ENCODE peak calls at places on chromosomes 13 and 19, in ten cellular contexts. L is IMR-90, T is OCI-LY7, Y is sigmoid colon, A is mesendoderm, Q is transverse colon, I is cardiac muscle cell, K is AG09309, H is BE2C, C is GM12865. Z is an unnamed sample.

GRCh38 chr13:20057214-20057613 is 98.7 kb downstream of the ZMYM2 start:
- DNase-seq in L (no peak), T (no peak), Y (no peak), A (no peak), Q (no peak), I (no peak), K (no peak), H (no peak), C (no peak), Z (no peak)

GRCh38 chr13:107252428-107252827 is 684.5 kb upstream of the ARGLU1 start:
- DNase-seq in L (no peak), T (no peak), Y (no peak), A (peak), Q (no peak), I (no peak), K (no peak), H (no peak), C (no peak), Z (no peak)

GRCh38 chr13:71626396-71626795 is 240.6 kb downstream of the DACH1 start:
- DNase-seq in L (peak), T (no peak), Y (no peak), A (peak), Q (no peak), I (no peak), K (no peak), H (no peak), C (no peak), Z (no peak)

GRCh38 chr19:42024622-42025111 is 30.6 kb upstream of the ATP1A3 start:
- DNase-seq in L (peak), T (no peak), Y (peak), A (no peak), Q (peak), I (peak), K (peak), H (no peak), C (no peak), Z (no peak)

GRCh38 chr13:32645854-32646253 is 59.6 kb downstream of the PDS5B start:
- DNase-seq in L (no peak), T (peak), Y (no peak), A (no peak), Q (no peak), I (no peak), K (no peak), H (no peak), C (peak), Z (no peak)

GRCh38 chr13:74306496-74306895 is 172.3 kb upstream of the KLF12 start:
- DNase-seq in L (peak), T (no peak), Y (no peak), A (peak), Q (no peak), I (peak), K (no peak), H (no peak), C (no peak), Z (no peak)

GRCh38 chr19:40424637-40425449 is 949 bp downstream of the SERTAD1 start:
- DNase-seq in L (peak), T (no peak), Y (no peak), A (peak), Q (no peak), I (peak), K (no peak), H (no peak), C (peak), Z (no peak)

GRCh38 chr19:46720516-46721239 is 3.8 kb upstream of the PRKD2 start:
- DNase-seq in L (no peak), T (no peak), Y (peak), A (no peak), Q (no peak), I (no peak), K (no peak), H (no peak), C (no peak), Z (no peak)

GRCh38 chr19:3721131-3721899 is 13.1 kb downstream of the TJP3 start:
- DNase-seq in L (peak), T (peak), Y (peak), A (peak), Q (peak), I (peak), K (peak), H (peak), C (peak), Z (peak)

GRCh38 chr13:29952245-29952644 is 101.8 kb upstream of the UBL3 start:
- DNase-seq in L (no peak), T (no peak), Y (no peak), A (no peak), Q (no peak), I (peak), K (no peak), H (no peak), C (no peak), Z (no peak)
- H3K4me3 ChIP-seq in L (no peak), T (no peak), Y (no peak), A (no peak), Q (no peak), I (no peak), K (no peak), H (no peak), C (no peak), Z (no peak)

DNA sequence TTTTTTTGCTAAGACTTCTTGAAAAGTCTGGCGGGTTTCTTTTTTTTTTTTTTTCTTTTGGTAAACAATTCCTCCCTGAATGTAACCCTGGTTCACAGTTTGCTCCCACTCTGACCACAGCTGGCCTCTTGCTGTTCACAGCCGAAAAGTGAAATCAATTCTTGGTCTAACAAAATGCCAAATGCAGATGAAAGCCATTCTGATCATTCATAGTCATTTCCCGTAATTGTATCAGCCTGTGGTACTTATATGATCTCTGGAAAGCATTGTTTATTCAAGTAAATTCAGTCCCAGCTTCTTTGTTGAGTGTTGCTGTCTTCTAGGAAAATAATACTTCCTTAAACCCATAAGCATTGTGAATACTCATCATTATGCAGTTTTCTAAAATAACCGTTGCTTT is 87.5 kb downstream of the MAB21L1 start:
- DNase-seq in L (peak), T (no peak), Y (no peak), A (peak), Q (no peak), I (peak), K (no peak), H (peak), C (no peak), Z (no peak)
- H3K4me3 ChIP-seq in L (no peak), T (no peak), Y (no peak), A (no peak), Q (no peak), I (no peak), K (no peak), H (peak), C (no peak), Z (no peak)

DNA sequence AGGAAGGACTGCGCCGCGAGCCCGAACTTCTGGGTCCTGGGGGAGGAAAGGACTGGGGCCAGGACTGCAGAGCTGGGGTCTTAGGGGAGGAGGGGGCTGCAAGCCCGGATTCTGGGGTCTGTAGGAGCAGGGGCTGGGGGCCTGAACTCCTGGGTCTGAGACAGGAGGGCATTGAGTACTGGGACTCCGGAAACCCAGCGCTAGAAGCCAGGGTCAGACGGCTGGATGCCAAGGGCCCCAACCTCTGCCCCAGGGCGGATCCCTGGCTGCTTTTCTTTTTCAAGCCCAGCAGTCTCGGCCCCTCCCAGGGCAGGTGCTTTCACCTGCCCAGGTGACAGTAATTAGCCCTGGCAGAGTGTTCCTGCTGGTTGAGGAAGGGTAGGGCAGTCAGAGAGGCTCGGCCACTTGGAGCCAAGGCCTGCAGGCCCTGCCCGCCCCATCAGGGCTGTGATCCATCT is 2.3 kb downstream of the MYH14 start:
- DNase-seq in L (no peak), T (no peak), Y (no peak), A (no peak), Q (peak), I (no peak), K (no peak), H (no peak), C (no peak), Z (no peak)
- H3K4me3 ChIP-seq in L (no peak), T (no peak), Y (no peak), A (no peak), Q (no peak), I (no peak), K (no peak), H (no peak), C (no peak), Z (peak)

GRCh38 chr19:7482584-7483439 is 6.0 kb downstream of the PEX11G start:
- DNase-seq in L (no peak), T (no peak), Y (no peak), A (peak), Q (peak), I (peak), K (no peak), H (peak), C (no peak), Z (no peak)
- H3K4me3 ChIP-seq in L (no peak), T (no peak), Y (no peak), A (no peak), Q (no peak), I (no peak), K (no peak), H (peak), C (no peak), Z (no peak)

GRCh38 chr13:41462427-41462826 is 5.1 kb downstream of the RGCC start:
- DNase-seq in L (no peak), T (peak), Y (no peak), A (no peak), Q (no peak), I (no peak), K (no peak), H (no peak), C (no peak), Z (no peak)
- H3K4me3 ChIP-seq in L (no peak), T (peak), Y (no peak), A (no peak), Q (no peak), I (no peak), K (no peak), H (no peak), C (no peak), Z (no peak)

Z was measured in NT2/D1.